ENCODE peak calls at places on chromosomes 3 and 15, in six cellular contexts. L, Q, G, I, R and B are unnamed samples.

GRCh38 chr3:123724306-123724705 is 139.5 kb upstream of the HACD2 start:
- DNase-seq in R (peak), Q (no peak), I (no peak), L (no peak), G (peak), B (no peak)

GRCh38 chr3:126928921-126929485 is 53.9 kb upstream of the PLXNA1 start:
- DNase-seq in I (no peak), G (no peak), Q (no peak), R (no peak), L (no peak), B (no peak)

GRCh38 chr3:40267940-40268707 is 41.4 kb upstream of the EIF1B start:
- DNase-seq in R (no peak), G (no peak), L (no peak), I (no peak), Q (no peak), B (no peak)

GRCh38 chr3:56783644-56784451 is 17.9 kb downstream of the ARHGEF3 start:
- DNase-seq in I (peak), R (no peak), G (peak), Q (no peak), L (peak), B (no peak)

GRCh38 chr3:155230382-155230781 is 63.1 kb downstream of the STRIT1 start:
- DNase-seq in L (no peak), Q (no peak), I (no peak), R (no peak), G (peak), B (no peak)

GRCh38 chr3:66405701-66406091 is 95.1 kb downstream of the LRIG1 start:
- DNase-seq in R (no peak), G (peak), L (no peak), Q (peak), I (no peak), B (no peak)

GRCh38 chr15:64622410-64623260 is 152.8 kb downstream of the RBPMS2 start:
- DNase-seq in Q (no peak), R (peak), I (no peak), G (no peak), L (no peak), B (no peak)

GRCh38 chr3:141825216-141826011 is 51.0 kb upstream of the ATP1B3 start:
- DNase-seq in G (no peak), L (no peak), R (no peak), Q (no peak), I (no peak), B (no peak)

GRCh38 chr3:25582242-25582641 is 82.5 kb downstream of the TOP2B start:
- DNase-seq in Q (no peak), L (no peak), G (peak), R (peak), I (peak), B (no peak)

GRCh38 chr3:72191211-72191960 is 406.4 kb upstream of the PROK2 start:
- DNase-seq in I (no peak), G (no peak), L (no peak), Q (no peak), R (no peak), B (no peak)

GRCh38 chr3:133988631-133989161 is 41.0 kb downstream of the SLCO2A1 start:
- DNase-seq in I (no peak), R (no peak), L (no peak), G (no peak), Q (no peak), B (no peak)

GRCh38 chr3:50122661-50123391 is 32.3 kb upstream of the SEMA3F start:
- DNase-seq in L (no peak), I (no peak), R (no peak), Q (no peak), G (no peak), B (no peak)

GRCh38 chr15:56356616-56357015 is 8.6 kb upstream of the TEX9 start:
- DNase-seq in I (no peak), G (no peak), Q (no peak), R (no peak), L (no peak), B (no peak)

GRCh38 chr3:132804498-132804897 is 82.3 kb upstream of the NPHP3 start:
- DNase-seq in L (no peak), I (no peak), R (no peak), Q (no peak), G (no peak), B (no peak)

GRCh38 chr3:197753263-197753662 is 3.6 kb downstream of the FYTTD1 start:
- DNase-seq in L (no peak), I (no peak), G (no peak), Q (no peak), R (peak), B (no peak)

GRCh38 chr15:87672309-87672897 is 584.1 kb downstream of the NTRK3 start:
- DNase-seq in R (peak), I (peak), G (peak), Q (no peak), L (peak), B (peak)

GRCh38 chr3:181899702-181900101 is 188.0 kb downstream of the SOX2 start:
- DNase-seq in I (no peak), G (no peak), R (peak), L (no peak), Q (no peak), B (no peak)

GRCh38 chr3:107543666-107544065 is 20.9 kb downstream of the BBX start:
- DNase-seq in L (no peak), I (no peak), G (no peak), R (peak), Q (no peak), B (no peak)

GRCh38 chr3:194584435-194584776 is 48.8 kb downstream of the TMEM44 start:
- DNase-seq in Q (no peak), I (no peak), L (no peak), G (no peak), R (no peak), B (no peak)

GRCh38 chr3:48402907-48403306 is 27.0 kb downstream of the PLXNB1 start:
- DNase-seq in Q (no peak), L (no peak), G (no peak), I (no peak), R (no peak), B (peak)

GRCh38 chr3:97823081-97823480 is 1.3 kb downstream of the CRYBG3 start:
- DNase-seq in L (no peak), Q (no peak), R (no peak), I (no peak), G (no peak), B (no peak)

GRCh38 chr3:97820780-97821179 is 1.0 kb upstream of the CRYBG3 start:
- DNase-seq in L (no peak), G (no peak), I (no peak), Q (no peak), R (peak), B (no peak)

GRCh38 chr3:97821413-97821809 is 400 bp upstream of the CRYBG3 start:
- DNase-seq in I (peak), G (no peak), Q (peak), L (no peak), R (no peak), B (peak)

GRCh38 chr3:97823503-97824004 is 1.7 kb downstream of the CRYBG3 start:
- DNase-seq in I (no peak), R (no peak), Q (no peak), G (no peak), L (no peak), B (no peak)

GRCh38 chr3:97821810-97822775 is at the start of gene CRYBG3:
- DNase-seq in R (peak), I (peak), Q (peak), G (peak), L (peak), B (peak)
- TF ChIP-seq CTCF in R (no peak), I (peak), Q (peak), G (peak), L (no peak), B (no peak)

GRCh38 chr3:36989000-36989399 is 3.9 kb downstream of the EPM2AIP1 start:
- DNase-seq in L (no peak), G (no peak), R (no peak), Q (no peak), I (no peak), B (no peak)

GRCh38 chr3:36989568-36989967 is 3.4 kb downstream of the EPM2AIP1 start:
- DNase-seq in G (no peak), I (no peak), L (no peak), R (no peak), Q (no peak), B (no peak)

GRCh38 chr3:36991923-36992805 is 767 bp downstream of the EPM2AIP1 start:
- DNase-seq in Q (no peak), R (peak), L (peak), I (peak), G (peak), B (peak)

GRCh38 chr3:36992806-36993325 is at the start of gene EPM2AIP1:
- DNase-seq in I (peak), L (no peak), R (no peak), Q (no peak), G (no peak), B (peak)

GRCh38 chr3:36991147-36991546 is 1.8 kb downstream of the EPM2AIP1 start:
- DNase-seq in L (no peak), Q (no peak), G (no peak), I (no peak), R (no peak), B (no peak)
- TF ChIP-seq CTCF in L (no peak), Q (no peak), G (no peak), I (no peak), R (no peak), B (no peak)

DNA sequence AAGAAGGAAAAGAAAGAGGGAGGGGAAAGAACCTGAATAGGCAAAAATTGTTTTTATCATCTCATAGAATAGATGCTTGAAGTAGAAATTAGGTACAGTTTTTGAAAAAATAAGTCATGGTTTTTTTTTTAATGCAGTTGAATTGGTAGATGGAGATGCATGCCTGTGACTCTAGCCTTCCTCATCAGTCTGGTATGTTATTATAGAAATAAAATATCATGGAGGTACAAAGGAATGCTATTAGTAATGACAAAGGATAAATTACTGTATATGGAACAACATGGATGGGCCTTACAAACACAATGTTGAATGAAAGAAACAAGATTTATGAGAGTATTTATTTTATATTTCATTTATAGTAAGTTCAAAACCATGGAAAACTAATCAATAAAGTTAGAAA is 162.4 kb upstream of the GALNT15 start:
- DNase-seq in R (no peak), G (peak), I (no peak), Q (no peak), L (no peak), B (no peak)
- TF ChIP-seq CTCF in R (no peak), G (no peak), I (no peak), Q (no peak), L (no peak), B (no peak)

GRCh38 chr3:156673732-156674045 is 701 bp upstream of the TIPARP start:
- DNase-seq in R (no peak), L (no peak), G (no peak), Q (no peak), I (no peak), B (no peak)

GRCh38 chr3:156675744-156676466 is 1.5 kb downstream of the TIPARP start:
- DNase-seq in I (peak), L (peak), R (peak), Q (peak), G (peak), B (no peak)

GRCh38 chr3:156676467-156677119 is 2.2 kb downstream of the TIPARP start:
- DNase-seq in G (peak), I (peak), R (no peak), L (no peak), Q (no peak), B (no peak)

GRCh38 chr3:156674046-156674910 is at the start of gene TIPARP:
- DNase-seq in I (peak), G (peak), L (peak), Q (peak), R (peak), B (peak)

GRCh38 chr3:156674911-156675743 is 737 bp downstream of the TIPARP start:
- DNase-seq in R (peak), Q (peak), L (peak), G (peak), I (peak), B (peak)
- TF ChIP-seq CTCF in R (peak), Q (peak), L (peak), G (no peak), I (peak), B (peak)

GRCh38 chr3:125143538-125143937 is 69.0 kb downstream of the SLC12A8 start:
- DNase-seq in R (no peak), I (no peak), L (no peak), G (no peak), Q (no peak), B (no peak)

GRCh38 chr3:125142418-125142778 is 70.2 kb downstream of the SLC12A8 start:
- DNase-seq in Q (no peak), I (no peak), L (no peak), G (no peak), R (no peak), B (no peak)

GRCh38 chr3:125140817-125141595 is 71.5 kb downstream of the SLC12A8 start:
- DNase-seq in Q (no peak), I (no peak), G (no peak), R (no peak), L (no peak), B (no peak)

GRCh38 chr3:125140011-125140813 is 72.3 kb downstream of the SLC12A8 start:
- DNase-seq in I (no peak), L (no peak), G (peak), R (no peak), Q (no peak), B (no peak)

DNA sequence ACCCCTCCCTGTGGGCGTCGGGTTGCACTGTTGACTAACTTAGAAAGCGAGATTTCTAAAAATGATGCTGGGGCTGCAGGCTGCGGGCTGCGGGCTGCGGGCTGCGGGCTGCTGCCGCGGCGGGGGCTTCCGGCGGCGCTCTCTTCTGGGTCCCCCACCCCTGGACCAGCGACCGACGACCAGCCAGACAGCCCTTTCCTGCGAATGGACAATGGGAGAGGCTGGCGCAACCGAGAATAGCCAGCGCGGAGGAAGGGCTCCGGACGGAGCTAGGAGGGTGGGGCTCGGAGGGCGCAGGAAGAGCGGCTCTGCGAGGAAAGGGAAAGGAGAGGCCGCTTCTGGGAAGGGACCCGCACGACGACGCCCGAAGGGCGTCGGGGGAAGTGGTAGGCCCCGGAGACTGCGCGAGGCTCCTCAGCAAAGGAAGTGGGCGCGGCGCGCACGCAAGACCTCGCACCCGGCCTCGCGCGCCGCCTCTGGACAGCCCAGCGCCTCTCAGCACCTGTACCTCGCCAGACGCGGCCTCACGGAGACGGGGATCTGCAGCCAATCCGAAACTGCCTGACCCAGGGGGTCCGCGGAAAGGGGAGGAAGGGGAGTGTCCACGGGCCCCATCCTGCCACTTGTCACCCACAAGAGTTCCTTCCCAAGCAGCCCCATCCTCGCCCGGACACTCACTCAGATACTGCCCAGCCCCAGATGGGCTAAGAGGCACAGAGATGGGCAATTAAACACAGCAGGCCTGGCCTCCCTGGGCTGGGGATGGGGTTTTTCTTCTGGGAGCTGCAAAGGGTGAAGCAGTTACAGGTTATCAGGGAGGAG is 70.7 kb downstream of the SLC12A8 start:
- DNase-seq in I (no peak), L (peak), Q (no peak), G (no peak), R (no peak), B (peak)
- TF ChIP-seq CTCF in I (no peak), L (peak), Q (no peak), G (no peak), R (no peak), B (no peak)

GRCh38 chr15:100383302-100384107 is 41.7 kb upstream of the ADAMTS17 start:
- DNase-seq in L (peak), G (no peak), I (peak), R (peak), Q (no peak), B (peak)
- TF ChIP-seq CTCF in L (peak), G (peak), I (peak), R (no peak), Q (peak), B (peak)

GRCh38 chr3:170007031-170007663 is 30.6 kb upstream of the GPR160 start:
- DNase-seq in Q (no peak), I (no peak), L (no peak), G (peak), R (peak), B (no peak)
- TF ChIP-seq CTCF in Q (no peak), I (no peak), L (no peak), G (no peak), R (no peak), B (no peak)

DNA sequence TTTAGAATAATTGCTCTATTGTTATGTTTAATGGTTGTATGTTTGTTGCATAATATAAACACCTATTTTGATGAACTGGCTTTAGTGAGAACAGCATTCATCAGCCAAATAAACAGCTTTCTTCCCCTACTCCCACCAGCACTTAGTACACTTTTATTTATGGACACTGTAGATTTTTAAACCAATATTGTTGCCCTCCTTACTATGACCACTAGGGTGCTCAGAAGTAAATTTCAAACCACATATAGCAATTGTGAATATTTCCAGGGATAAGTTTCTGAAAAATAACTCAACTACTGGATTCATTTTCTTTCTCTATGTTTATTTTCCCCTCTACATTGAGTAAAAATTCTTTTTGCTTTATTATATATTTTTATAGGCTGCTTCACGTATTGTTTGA is 84.7 kb upstream of the PTX3 start:
- DNase-seq in I (no peak), R (no peak), G (no peak), L (no peak), Q (no peak), B (no peak)
- TF ChIP-seq CTCF in I (no peak), R (no peak), G (peak), L (no peak), Q (no peak), B (peak)

DNA sequence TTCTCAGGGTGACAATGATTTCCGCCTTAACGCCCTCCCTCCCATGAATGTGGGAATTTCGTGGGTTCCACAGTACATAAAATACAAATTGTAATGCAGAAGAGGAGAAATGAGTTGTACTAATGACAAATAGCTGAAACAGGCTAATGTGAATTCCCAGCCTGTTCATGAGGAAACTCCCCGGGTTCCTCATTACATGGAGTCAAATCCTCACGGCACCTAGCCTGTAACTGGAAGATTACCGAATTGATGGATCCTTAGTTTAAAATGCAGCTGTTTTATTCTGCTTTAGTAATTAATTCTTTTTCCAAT is 43.5 kb downstream of the MEIS2 start:
- DNase-seq in G (no peak), Q (no peak), I (no peak), R (no peak), L (no peak), B (no peak)
- TF ChIP-seq CTCF in G (no peak), Q (no peak), I (no peak), R (no peak), L (no peak), B (no peak)

GRCh38 chr3:78201066-78201465 is 1161.2 kb downstream of the ROBO2 start:
- DNase-seq in R (no peak), L (no peak), G (no peak), Q (no peak), I (no peak), B (no peak)

GRCh38 chr3:78204977-78205376 is 1165.1 kb downstream of the ROBO2 start:
- DNase-seq in R (no peak), I (no peak), G (peak), Q (no peak), L (no peak), B (no peak)
- TF ChIP-seq CTCF in R (no peak), I (no peak), G (peak), Q (no peak), L (no peak), B (no peak)